ENCODE peak calls at places on chromosomes 4 and X, in five cellular contexts. One of them, this sample, is unnamed.

GRCh38 chrX:47664737-47665136 is 5.8 kb upstream of the UXT start:
- DNase-seq in uterus: no peak
- DNase-seq in GM20000: no peak
- DNase-seq in coronary artery: no peak
- DNase-seq in AG09309: no peak
- DNase-seq in this sample: no peak

GRCh38 chrX:136215559-136215958 is 35.6 kb downstream of the MAP7D3 start:
- DNase-seq in GM20000: no peak
- DNase-seq in uterus: no peak
- DNase-seq in coronary artery: no peak
- DNase-seq in AG09309: no peak
- DNase-seq in this sample: no peak

GRCh38 chrX:20067709-20068315 is 48.9 kb downstream of the MAP7D2 start:
- DNase-seq in uterus: peak
- DNase-seq in GM20000: no peak
- DNase-seq in coronary artery: peak
- DNase-seq in AG09309: peak
- DNase-seq in this sample: no peak

GRCh38 chr4:2284161-2284933 is 22.4 kb upstream of the MXD4 start:
- DNase-seq in GM20000: no peak
- DNase-seq in uterus: no peak
- DNase-seq in coronary artery: no peak
- DNase-seq in AG09309: no peak
- DNase-seq in this sample: no peak

GRCh38 chr4:6880691-6881090 is 28.9 kb upstream of the TBC1D14 start:
- DNase-seq in GM20000: no peak
- DNase-seq in coronary artery: no peak
- DNase-seq in AG09309: no peak
- DNase-seq in uterus: no peak
- DNase-seq in this sample: no peak

GRCh38 chr4:125590158-125590557 is 275.4 kb downstream of the FAT4 start:
- DNase-seq in uterus: no peak
- DNase-seq in GM20000: no peak
- DNase-seq in coronary artery: no peak
- DNase-seq in AG09309: no peak
- DNase-seq in this sample: no peak

GRCh38 chrX:104136241-104137019 is 20.4 kb downstream of the SLC25A53 start:
- DNase-seq in AG09309: peak
- DNase-seq in uterus: peak
- DNase-seq in coronary artery: no peak
- DNase-seq in GM20000: peak
- DNase-seq in this sample: peak

GRCh38 chr4:25075129-25075528 is 44.4 kb upstream of the LGI2 start:
- DNase-seq in GM20000: no peak
- DNase-seq in coronary artery: no peak
- DNase-seq in AG09309: no peak
- DNase-seq in uterus: no peak
- DNase-seq in this sample: no peak

GRCh38 chrX:84340981-84341380 is 153.0 kb upstream of the RPS6KA6 start:
- DNase-seq in uterus: no peak
- DNase-seq in GM20000: no peak
- DNase-seq in AG09309: no peak
- DNase-seq in coronary artery: no peak
- DNase-seq in this sample: no peak

GRCh38 chrX:13248867-13249521 is 70.9 kb downstream of the ATXN3L start:
- DNase-seq in uterus: no peak
- DNase-seq in GM20000: no peak
- DNase-seq in AG09309: no peak
- DNase-seq in coronary artery: no peak
- DNase-seq in this sample: no peak

GRCh38 chr4:159117968-159118367 is 15.1 kb downstream of the RAPGEF2 start:
- DNase-seq in uterus: no peak
- DNase-seq in AG09309: no peak
- DNase-seq in coronary artery: no peak
- DNase-seq in GM20000: no peak
- DNase-seq in this sample: no peak

GRCh38 chrX:63784902-63785692 is at the start of gene ARHGEF9:
- DNase-seq in coronary artery: no peak
- DNase-seq in GM20000: peak
- DNase-seq in uterus: peak
- DNase-seq in AG09309: no peak
- DNase-seq in this sample: peak

GRCh38 chrX:15292861-15293260 is 22.6 kb downstream of the ASB11 start:
- DNase-seq in uterus: no peak
- DNase-seq in coronary artery: no peak
- DNase-seq in GM20000: no peak
- DNase-seq in AG09309: no peak
- DNase-seq in this sample: no peak

GRCh38 chr4:183636923-183637322 is 22.1 kb downstream of the RWDD4 start:
- DNase-seq in GM20000: no peak
- DNase-seq in coronary artery: no peak
- DNase-seq in AG09309: no peak
- DNase-seq in uterus: no peak
- DNase-seq in this sample: no peak

GRCh38 chr4:4995103-4995761 is 24.0 kb downstream of the CYTL1 start:
- DNase-seq in coronary artery: no peak
- DNase-seq in AG09309: no peak
- DNase-seq in uterus: peak
- DNase-seq in GM20000: peak
- DNase-seq in this sample: peak

GRCh38 chr4:8730159-8730558 is 137.6 kb downstream of the CPZ start:
- DNase-seq in uterus: no peak
- DNase-seq in coronary artery: no peak
- DNase-seq in AG09309: no peak
- DNase-seq in GM20000: no peak
- DNase-seq in this sample: no peak

GRCh38 chr4:184514121-184514988 is 40.0 kb upstream of the IRF2 start:
- DNase-seq in coronary artery: no peak
- DNase-seq in AG09309: peak
- DNase-seq in GM20000: peak
- DNase-seq in uterus: peak
- DNase-seq in this sample: peak

GRCh38 chr4:40702800-40703151 is 47.0 kb upstream of the NSUN7 start:
- DNase-seq in coronary artery: no peak
- DNase-seq in AG09309: no peak
- DNase-seq in uterus: no peak
- DNase-seq in GM20000: no peak
- DNase-seq in this sample: no peak

GRCh38 chrX:17537652-17538301 is 162.8 kb downstream of the NHS start:
- DNase-seq in uterus: no peak
- DNase-seq in coronary artery: no peak
- DNase-seq in GM20000: no peak
- DNase-seq in AG09309: no peak
- DNase-seq in this sample: no peak

GRCh38 chr4:112770111-112770510 is 133.2 kb downstream of the LARP7 start:
- DNase-seq in AG09309: no peak
- DNase-seq in uterus: no peak
- DNase-seq in GM20000: no peak
- DNase-seq in coronary artery: no peak
- DNase-seq in this sample: no peak

GRCh38 chrX:35890699-35891098 is 28.8 kb upstream of the CFAP47 start:
- DNase-seq in coronary artery: no peak
- DNase-seq in AG09309: no peak
- DNase-seq in GM20000: peak
- DNase-seq in uterus: no peak
- DNase-seq in this sample: peak

GRCh38 chr4:57249083-57249482 is 138.9 kb upstream of the IGFBP7 start:
- DNase-seq in GM20000: no peak
- DNase-seq in uterus: no peak
- DNase-seq in coronary artery: no peak
- DNase-seq in AG09309: peak
- DNase-seq in this sample: no peak

GRCh38 chr4:183873389-183874185 is 31.5 kb upstream of the STOX2 start:
- DNase-seq in GM20000: no peak
- DNase-seq in coronary artery: no peak
- DNase-seq in uterus: no peak
- DNase-seq in AG09309: no peak
- DNase-seq in this sample: no peak

GRCh38 chrX:153819398-153820083 is 10.8 kb downstream of the PDZD4 start:
- DNase-seq in uterus: peak
- DNase-seq in AG09309: no peak
- DNase-seq in GM20000: no peak
- DNase-seq in coronary artery: no peak
- DNase-seq in this sample: no peak

GRCh38 chr4:3452376-3452775 is 10.6 kb downstream of the HGFAC start:
- DNase-seq in GM20000: no peak
- DNase-seq in AG09309: no peak
- DNase-seq in uterus: no peak
- DNase-seq in coronary artery: no peak
- DNase-seq in this sample: no peak

GRCh38 chrX:66680451-66680850 is 41.6 kb upstream of the EDA2R start:
- DNase-seq in AG09309: no peak
- DNase-seq in uterus: no peak
- DNase-seq in GM20000: no peak
- DNase-seq in coronary artery: no peak
- DNase-seq in this sample: no peak

GRCh38 chr4:141039156-141039555 is 94.1 kb downstream of the RNF150 start:
- DNase-seq in uterus: no peak
- DNase-seq in AG09309: no peak
- DNase-seq in coronary artery: no peak
- DNase-seq in GM20000: no peak
- DNase-seq in this sample: no peak

GRCh38 chr4:176123710-176124407 is 58.2 kb downstream of the WDR17 start:
- DNase-seq in uterus: no peak
- DNase-seq in coronary artery: no peak
- DNase-seq in AG09309: no peak
- DNase-seq in GM20000: peak
- DNase-seq in this sample: peak

GRCh38 chr4:110840221-110840654 is 217.4 kb upstream of the PITX2 start:
- DNase-seq in GM20000: no peak
- DNase-seq in coronary artery: no peak
- DNase-seq in uterus: no peak
- DNase-seq in AG09309: peak
- DNase-seq in this sample: no peak

GRCh38 chrX:38326086-38326485 is 1.2 kb downstream of the RPGR start:
- DNase-seq in coronary artery: no peak
- DNase-seq in AG09309: no peak
- DNase-seq in uterus: no peak
- DNase-seq in GM20000: no peak
- DNase-seq in this sample: no peak

GRCh38 chrX:43899878-43900815 is 17.9 kb upstream of the MAOB start:
- DNase-seq in coronary artery: no peak
- DNase-seq in AG09309: no peak
- DNase-seq in uterus: no peak
- DNase-seq in GM20000: no peak
- DNase-seq in this sample: no peak

GRCh38 chrX:43892471-43892870 is 10.2 kb upstream of the MAOB start:
- DNase-seq in coronary artery: no peak
- DNase-seq in uterus: no peak
- DNase-seq in GM20000: no peak
- DNase-seq in AG09309: no peak
- DNase-seq in this sample: no peak

GRCh38 chrX:43898406-43898805 is 16.2 kb upstream of the MAOB start:
- DNase-seq in coronary artery: no peak
- DNase-seq in GM20000: no peak
- DNase-seq in uterus: no peak
- DNase-seq in AG09309: no peak
- DNase-seq in this sample: no peak

DNA sequence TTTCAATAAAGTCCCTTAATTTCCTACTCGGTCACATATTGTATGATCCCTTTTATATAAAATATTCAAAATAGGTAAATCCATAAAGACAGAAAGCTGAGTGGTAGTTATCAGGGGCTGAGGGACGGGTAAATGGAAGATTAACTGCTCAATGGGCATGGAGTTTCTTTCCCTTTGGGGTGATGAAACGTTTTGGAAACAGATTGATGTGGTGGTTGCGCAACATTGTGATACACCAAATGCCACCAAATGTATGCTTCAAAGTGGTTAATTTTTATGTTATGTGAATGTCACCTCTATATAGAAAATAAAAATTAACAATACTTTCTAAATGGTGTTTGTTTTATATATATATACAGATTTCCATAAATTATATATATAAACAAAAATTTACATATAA is 15.0 kb upstream of the MAOB start:
- DNase-seq in uterus: no peak
- DNase-seq in coronary artery: no peak
- DNase-seq in AG09309: no peak
- DNase-seq in GM20000: no peak
- DNase-seq in this sample: no peak
- TF ChIP-seq CTCF in uterus: no peak
- TF ChIP-seq CTCF in coronary artery: no peak
- TF ChIP-seq CTCF in AG09309: no peak
- TF ChIP-seq CTCF in GM20000: no peak
- TF ChIP-seq CTCF in this sample: no peak

DNA sequence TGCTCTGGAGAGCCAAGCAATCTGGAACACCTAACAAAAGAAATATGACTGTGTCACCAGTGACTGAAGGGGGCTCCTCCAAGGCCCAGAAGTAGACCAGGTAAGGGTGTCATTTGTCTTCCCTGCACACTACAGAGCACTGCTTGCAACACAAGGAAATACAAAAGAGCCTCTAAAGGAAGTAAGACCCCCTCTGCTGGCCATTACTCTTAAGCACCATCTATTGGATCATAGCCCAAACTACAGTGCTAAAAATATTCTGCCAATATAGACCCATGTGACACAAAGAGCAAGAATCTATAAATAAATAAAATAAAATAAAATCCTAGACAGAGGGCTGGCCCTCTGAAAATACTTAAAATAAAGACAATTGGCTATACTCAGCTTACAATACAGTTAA is 528.7 kb downstream of the TMA16 start:
- DNase-seq in GM20000: no peak
- DNase-seq in uterus: no peak
- DNase-seq in coronary artery: no peak
- DNase-seq in AG09309: no peak
- DNase-seq in this sample: no peak
- TF ChIP-seq CTCF in GM20000: no peak
- TF ChIP-seq CTCF in uterus: no peak
- TF ChIP-seq CTCF in coronary artery: no peak
- TF ChIP-seq CTCF in AG09309: no peak
- TF ChIP-seq CTCF in this sample: no peak

GRCh38 chr4:146342600-146343192 is 128.4 kb downstream of the REELD1 start:
- DNase-seq in uterus: no peak
- DNase-seq in coronary artery: no peak
- DNase-seq in AG09309: no peak
- DNase-seq in GM20000: peak
- DNase-seq in this sample: no peak
- TF ChIP-seq CTCF in uterus: peak
- TF ChIP-seq CTCF in coronary artery: peak
- TF ChIP-seq CTCF in AG09309: peak
- TF ChIP-seq CTCF in GM20000: no peak
- TF ChIP-seq CTCF in this sample: no peak

GRCh38 chr4:122219356-122219755 is 67.2 kb downstream of the BLTP1 start:
- DNase-seq in coronary artery: no peak
- DNase-seq in GM20000: no peak
- DNase-seq in AG09309: no peak
- DNase-seq in uterus: no peak
- DNase-seq in this sample: no peak

GRCh38 chr4:122227202-122227601 is 75.1 kb downstream of the BLTP1 start:
- DNase-seq in uterus: no peak
- DNase-seq in coronary artery: no peak
- DNase-seq in GM20000: no peak
- DNase-seq in AG09309: no peak
- DNase-seq in this sample: no peak

GRCh38 chr4:122221322-122221721 is 69.2 kb downstream of the BLTP1 start:
- DNase-seq in AG09309: no peak
- DNase-seq in GM20000: no peak
- DNase-seq in coronary artery: no peak
- DNase-seq in uterus: no peak
- DNase-seq in this sample: no peak

GRCh38 chr4:122229857-122230256 is 77.7 kb downstream of the BLTP1 start:
- DNase-seq in GM20000: no peak
- DNase-seq in AG09309: no peak
- DNase-seq in uterus: no peak
- DNase-seq in coronary artery: no peak
- DNase-seq in this sample: no peak

GRCh38 chr4:122224348-122224747 is 72.2 kb downstream of the BLTP1 start:
- DNase-seq in coronary artery: no peak
- DNase-seq in GM20000: no peak
- DNase-seq in AG09309: no peak
- DNase-seq in uterus: no peak
- DNase-seq in this sample: no peak
- TF ChIP-seq CTCF in coronary artery: no peak
- TF ChIP-seq CTCF in GM20000: no peak
- TF ChIP-seq CTCF in AG09309: peak
- TF ChIP-seq CTCF in uterus: no peak
- TF ChIP-seq CTCF in this sample: no peak

This sample was measured in GM13976.